ENCODE peak calls at places on chromosomes 13 and 19, in eight cellular contexts. One of them, this sample, is unnamed. For H3K4me1, the result is how much of the 10 kb centered on the place peaks cover.

GRCh38 chr19:4988770-4989251 is 19.9 kb downstream of the KDM4B start:
- DNase-seq in cardiac muscle cell: peak
- DNase-seq in psoas muscle: peak
- DNase-seq in A673: no peak
- DNase-seq in lower lobe of right lung: no peak
- DNase-seq in heart left ventricle: no peak
- DNase-seq in left ventricle myocardium inferior: peak
- DNase-seq in transverse colon: peak
- DNase-seq in this sample: peak

GRCh38 chr13:97234742-97235141 is 12.6 kb downstream of the MBNL2 start:
- DNase-seq in lower lobe of right lung: no peak
- DNase-seq in transverse colon: peak
- DNase-seq in cardiac muscle cell: no peak
- DNase-seq in psoas muscle: no peak
- DNase-seq in left ventricle myocardium inferior: no peak
- DNase-seq in A673: no peak
- DNase-seq in heart left ventricle: no peak
- DNase-seq in this sample: no peak

GRCh38 chr13:51342706-51343105 is 3.2 kb downstream of the SERPINE3 start:
- DNase-seq in A673: no peak
- DNase-seq in left ventricle myocardium inferior: no peak
- DNase-seq in cardiac muscle cell: peak
- DNase-seq in psoas muscle: no peak
- DNase-seq in transverse colon: no peak
- DNase-seq in lower lobe of right lung: no peak
- DNase-seq in heart left ventricle: no peak
- DNase-seq in this sample: no peak

GRCh38 chr13:63184693-63185092 is 1769.0 kb upstream of the PCDH20 start:
- DNase-seq in psoas muscle: no peak
- DNase-seq in A673: peak
- DNase-seq in heart left ventricle: no peak
- DNase-seq in lower lobe of right lung: no peak
- DNase-seq in cardiac muscle cell: peak
- DNase-seq in transverse colon: no peak
- DNase-seq in left ventricle myocardium inferior: no peak
- DNase-seq in this sample: no peak

GRCh38 chr13:18944501-18945068 is 237.0 kb downstream of the TUBA3C start:
- DNase-seq in psoas muscle: no peak
- DNase-seq in lower lobe of right lung: no peak
- DNase-seq in heart left ventricle: no peak
- DNase-seq in A673: no peak
- DNase-seq in left ventricle myocardium inferior: no peak
- DNase-seq in cardiac muscle cell: no peak
- DNase-seq in transverse colon: no peak
- DNase-seq in this sample: no peak

GRCh38 chr19:1627194-1627593 is 21.9 kb upstream of the UQCR11 start:
- DNase-seq in left ventricle myocardium inferior: no peak
- DNase-seq in cardiac muscle cell: no peak
- DNase-seq in transverse colon: no peak
- DNase-seq in heart left ventricle: no peak
- DNase-seq in lower lobe of right lung: no peak
- DNase-seq in psoas muscle: no peak
- DNase-seq in A673: no peak
- DNase-seq in this sample: no peak

GRCh38 chr19:1001538-1002166 is 1.4 kb downstream of the GRIN3B start:
- DNase-seq in heart left ventricle: peak
- DNase-seq in lower lobe of right lung: peak
- DNase-seq in left ventricle myocardium inferior: no peak
- DNase-seq in transverse colon: peak
- DNase-seq in cardiac muscle cell: peak
- DNase-seq in A673: peak
- DNase-seq in psoas muscle: no peak
- DNase-seq in this sample: no peak

GRCh38 chr13:113064534-113065405 is 40.8 kb upstream of the F7 start:
- DNase-seq in lower lobe of right lung: no peak
- DNase-seq in transverse colon: no peak
- DNase-seq in cardiac muscle cell: peak
- DNase-seq in heart left ventricle: peak
- DNase-seq in A673: peak
- DNase-seq in left ventricle myocardium inferior: no peak
- DNase-seq in psoas muscle: no peak
- DNase-seq in this sample: no peak

DNA sequence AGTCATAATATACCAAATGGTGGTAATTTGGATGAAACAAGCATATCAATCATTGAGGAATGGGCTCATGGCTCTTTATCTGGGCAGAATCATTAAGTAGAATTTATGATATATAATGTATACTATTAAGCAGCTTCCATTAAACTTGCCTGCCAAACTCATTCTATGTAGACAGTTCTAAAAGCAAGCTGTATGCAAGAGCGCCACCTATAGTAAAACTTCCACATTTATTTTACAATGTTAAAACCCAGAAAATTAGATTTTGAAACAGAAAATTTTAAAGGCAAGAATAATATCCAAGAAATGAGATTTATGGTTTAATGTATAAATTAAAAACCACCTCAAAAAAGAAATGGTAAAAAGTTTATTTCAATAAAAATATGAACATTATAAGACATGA is 161.5 kb downstream of the MZT1 start:
- DNase-seq in cardiac muscle cell: peak
- DNase-seq in lower lobe of right lung: no peak
- DNase-seq in A673: peak
- DNase-seq in transverse colon: no peak
- DNase-seq in heart left ventricle: no peak
- DNase-seq in psoas muscle: no peak
- DNase-seq in left ventricle myocardium inferior: no peak
- DNase-seq in this sample: no peak
- TF ChIP-seq CTCF in cardiac muscle cell: peak
- TF ChIP-seq CTCF in lower lobe of right lung: peak
- TF ChIP-seq CTCF in A673: peak
- TF ChIP-seq CTCF in transverse colon: peak
- TF ChIP-seq CTCF in heart left ventricle: peak
- TF ChIP-seq CTCF in psoas muscle: peak
- TF ChIP-seq CTCF in left ventricle myocardium inferior: peak
- TF ChIP-seq CTCF in this sample: peak

DNA sequence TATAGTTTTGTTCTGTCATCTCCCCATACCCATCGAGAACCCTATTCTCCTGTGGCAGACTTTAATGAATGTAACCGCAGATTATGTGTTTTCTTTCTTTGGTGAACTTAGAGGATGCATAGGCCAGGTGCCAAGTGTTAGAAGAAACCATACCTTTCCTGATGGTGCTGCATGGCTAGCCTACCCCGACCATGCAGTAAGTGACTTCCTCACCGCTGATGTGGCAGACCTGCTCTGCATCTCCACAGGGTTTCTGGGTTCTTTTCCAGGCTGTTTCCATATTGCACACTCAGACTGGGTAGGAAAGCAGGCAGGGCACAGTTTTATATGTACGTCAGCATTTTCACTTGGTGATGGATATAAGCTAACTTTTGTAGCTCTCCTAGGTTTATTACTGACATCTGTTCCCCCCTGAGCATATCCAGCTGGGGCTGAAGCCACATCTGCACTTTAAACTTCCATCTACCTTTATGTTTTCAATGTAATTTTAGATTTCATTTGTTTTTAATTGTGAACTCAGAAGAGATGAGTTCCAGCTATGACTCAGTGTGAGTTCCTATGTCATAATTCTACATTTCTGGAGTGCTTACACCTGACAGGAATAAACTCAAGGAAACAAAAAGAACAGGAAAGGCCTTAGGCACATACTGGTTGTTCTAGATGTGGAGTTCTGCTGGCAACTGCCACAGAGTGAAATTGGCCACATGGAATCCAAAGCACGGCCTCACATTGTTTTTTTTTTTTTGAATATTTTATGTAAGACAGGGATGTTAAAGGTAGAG is 42.4 kb downstream of the LRCH1 start:
- DNase-seq in left ventricle myocardium inferior: no peak
- DNase-seq in cardiac muscle cell: peak
- DNase-seq in lower lobe of right lung: no peak
- DNase-seq in psoas muscle: no peak
- DNase-seq in A673: peak
- DNase-seq in transverse colon: no peak
- DNase-seq in heart left ventricle: no peak
- DNase-seq in this sample: no peak
- H3K4me1 ChIP-seq in left ventricle myocardium inferior: half or more
- H3K4me1 ChIP-seq in cardiac muscle cell: under half
- H3K4me1 ChIP-seq in lower lobe of right lung: half or more
- H3K4me1 ChIP-seq in psoas muscle: under half
- H3K4me1 ChIP-seq in A673: half or more
- H3K4me1 ChIP-seq in transverse colon: half or more
- H3K4me1 ChIP-seq in heart left ventricle: under half
- H3K4me1 ChIP-seq in this sample: under half

DNA sequence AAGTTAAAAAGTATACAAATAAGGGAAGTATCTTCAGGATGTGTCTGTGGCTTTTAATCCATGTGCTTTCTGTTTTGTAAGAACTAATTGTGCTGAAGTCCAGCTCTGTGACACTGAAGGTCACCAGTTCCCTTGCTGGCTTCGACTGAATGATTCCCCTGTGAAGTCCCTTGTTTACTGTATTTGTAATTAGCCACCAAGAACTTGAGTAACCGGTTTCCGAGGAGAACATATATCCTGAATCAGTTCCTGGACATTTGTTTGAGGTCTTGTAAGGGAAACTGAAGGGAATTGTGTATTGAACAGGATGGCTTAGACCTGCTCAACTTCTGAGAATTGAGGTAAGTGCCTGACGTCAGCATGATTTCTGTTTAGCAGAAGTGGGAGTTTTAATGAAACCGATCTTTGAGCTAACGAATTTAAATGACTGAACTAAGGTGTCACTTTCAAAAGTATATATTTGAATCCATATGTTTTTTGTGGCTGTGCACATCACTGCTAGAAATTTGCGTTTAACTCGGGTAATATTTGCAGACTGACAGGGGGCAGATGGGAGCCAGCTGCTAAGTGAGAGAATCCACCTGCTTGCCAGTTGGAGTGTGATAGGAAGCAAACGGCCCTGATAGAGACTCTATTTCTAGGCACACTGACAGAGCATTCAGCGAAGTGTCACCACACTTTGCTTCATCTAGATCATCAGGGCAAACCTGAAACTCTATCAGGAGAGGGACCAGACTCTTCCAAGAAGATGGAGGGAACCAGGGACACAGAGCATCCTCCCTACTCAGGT is 530.0 kb downstream of the RFC3 start:
- DNase-seq in transverse colon: peak
- DNase-seq in A673: no peak
- DNase-seq in heart left ventricle: no peak
- DNase-seq in left ventricle myocardium inferior: no peak
- DNase-seq in psoas muscle: no peak
- DNase-seq in lower lobe of right lung: no peak
- DNase-seq in cardiac muscle cell: no peak
- DNase-seq in this sample: no peak
- TF ChIP-seq CTCF in transverse colon: no peak
- TF ChIP-seq CTCF in A673: no peak
- TF ChIP-seq CTCF in heart left ventricle: no peak
- TF ChIP-seq CTCF in left ventricle myocardium inferior: peak
- TF ChIP-seq CTCF in psoas muscle: no peak
- TF ChIP-seq CTCF in lower lobe of right lung: no peak
- TF ChIP-seq CTCF in cardiac muscle cell: no peak
- TF ChIP-seq CTCF in this sample: no peak

GRCh38 chr13:20405691-20406090 is 120.0 kb downstream of the CRYL1 start:
- DNase-seq in heart left ventricle: no peak
- DNase-seq in cardiac muscle cell: no peak
- DNase-seq in left ventricle myocardium inferior: no peak
- DNase-seq in psoas muscle: no peak
- DNase-seq in lower lobe of right lung: no peak
- DNase-seq in A673: no peak
- DNase-seq in transverse colon: no peak
- DNase-seq in this sample: no peak
- H3K4me1 ChIP-seq in heart left ventricle: under half
- H3K4me1 ChIP-seq in cardiac muscle cell: under half
- H3K4me1 ChIP-seq in left ventricle myocardium inferior: under half
- H3K4me1 ChIP-seq in psoas muscle: under half
- H3K4me1 ChIP-seq in lower lobe of right lung: under half
- H3K4me1 ChIP-seq in A673: under half
- H3K4me1 ChIP-seq in transverse colon: under half
- H3K4me1 ChIP-seq in this sample: under half

GRCh38 chr13:36998624-36999041 is 507 bp downstream of the ALG5 start:
- DNase-seq in lower lobe of right lung: peak
- DNase-seq in cardiac muscle cell: peak
- DNase-seq in transverse colon: peak
- DNase-seq in A673: no peak
- DNase-seq in psoas muscle: peak
- DNase-seq in heart left ventricle: peak
- DNase-seq in left ventricle myocardium inferior: peak
- DNase-seq in this sample: peak
- TF ChIP-seq CTCF in lower lobe of right lung: no peak
- TF ChIP-seq CTCF in cardiac muscle cell: no peak
- TF ChIP-seq CTCF in transverse colon: no peak
- TF ChIP-seq CTCF in A673: no peak
- TF ChIP-seq CTCF in psoas muscle: no peak
- TF ChIP-seq CTCF in heart left ventricle: no peak
- TF ChIP-seq CTCF in left ventricle myocardium inferior: no peak
- TF ChIP-seq CTCF in this sample: no peak

DNA sequence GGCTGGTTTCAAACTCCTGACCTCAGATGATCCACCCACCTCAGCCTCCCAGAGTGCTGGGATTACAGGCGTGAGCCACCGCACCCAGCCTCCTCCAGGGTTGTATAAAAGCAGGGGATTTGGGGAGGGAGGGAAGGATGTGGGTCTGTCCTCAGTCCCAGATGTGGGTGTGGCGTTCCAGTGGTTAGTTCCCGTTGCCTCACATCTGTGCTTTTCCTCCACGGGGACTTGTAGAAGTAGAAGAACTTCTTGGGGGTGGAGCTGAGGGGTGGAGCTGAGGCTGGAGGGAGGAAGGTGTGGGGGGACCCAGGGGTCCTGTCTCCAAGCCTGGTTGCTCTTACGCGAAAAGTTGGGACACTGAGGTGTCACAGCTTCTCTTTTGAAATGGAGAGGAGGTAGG is 514 bp upstream of the MCEMP1 start:
- DNase-seq in transverse colon: no peak
- DNase-seq in left ventricle myocardium inferior: no peak
- DNase-seq in cardiac muscle cell: no peak
- DNase-seq in A673: peak
- DNase-seq in heart left ventricle: no peak
- DNase-seq in psoas muscle: no peak
- DNase-seq in lower lobe of right lung: peak
- DNase-seq in this sample: no peak
- H3K4me1 ChIP-seq in transverse colon: under half
- H3K4me1 ChIP-seq in left ventricle myocardium inferior: under half
- H3K4me1 ChIP-seq in cardiac muscle cell: under half
- H3K4me1 ChIP-seq in A673: under half
- H3K4me1 ChIP-seq in heart left ventricle: under half
- H3K4me1 ChIP-seq in psoas muscle: under half
- H3K4me1 ChIP-seq in lower lobe of right lung: under half
- H3K4me1 ChIP-seq in this sample: under half

This sample was measured in uterus.